ENCODE peak calls at places on chromosomes 6 and 20, in seven cellular contexts. One of them, this sample, is unnamed.

GRCh38 chr6:158758464-158758863 is 60.7 kb downstream of the EZR start:
- DNase-seq in Panc1: no peak
- DNase-seq in neural progenitor cell: peak
- DNase-seq in astrocyte of the spinal cord: no peak
- DNase-seq in upper lobe of right lung: no peak
- DNase-seq in left lung: no peak
- DNase-seq in SK-N-SH: peak
- DNase-seq in this sample: no peak

GRCh38 chr6:36979343-36979742 is 6.7 kb downstream of the MTCH1 start:
- DNase-seq in Panc1: no peak
- DNase-seq in neural progenitor cell: no peak
- DNase-seq in astrocyte of the spinal cord: peak
- DNase-seq in upper lobe of right lung: peak
- DNase-seq in left lung: no peak
- DNase-seq in SK-N-SH: peak
- DNase-seq in this sample: peak

GRCh38 chr20:57680934-57681914 is 28.6 kb downstream of the PMEPA1 start:
- DNase-seq in Panc1: no peak
- DNase-seq in neural progenitor cell: no peak
- DNase-seq in astrocyte of the spinal cord: no peak
- DNase-seq in upper lobe of right lung: no peak
- DNase-seq in left lung: no peak
- DNase-seq in SK-N-SH: no peak
- DNase-seq in this sample: no peak

GRCh38 chr6:74596586-74596985 is 609.3 kb downstream of the COL12A1 start:
- DNase-seq in Panc1: no peak
- DNase-seq in neural progenitor cell: no peak
- DNase-seq in astrocyte of the spinal cord: peak
- DNase-seq in upper lobe of right lung: no peak
- DNase-seq in left lung: no peak
- DNase-seq in SK-N-SH: no peak
- DNase-seq in this sample: no peak

GRCh38 chr6:142013286-142013685 is 119.4 kb upstream of the GJE1 start:
- DNase-seq in Panc1: no peak
- DNase-seq in neural progenitor cell: no peak
- DNase-seq in astrocyte of the spinal cord: peak
- DNase-seq in upper lobe of right lung: no peak
- DNase-seq in left lung: no peak
- DNase-seq in SK-N-SH: no peak
- DNase-seq in this sample: no peak

GRCh38 chr6:140485740-140486467 is 1111.5 kb upstream of the CITED2 start:
- DNase-seq in Panc1: peak
- DNase-seq in neural progenitor cell: no peak
- DNase-seq in astrocyte of the spinal cord: peak
- DNase-seq in upper lobe of right lung: peak
- DNase-seq in left lung: no peak
- DNase-seq in SK-N-SH: no peak
- DNase-seq in this sample: no peak

GRCh38 chr6:39049575-39050283 is 1.1 kb downstream of the GLP1R start:
- DNase-seq in Panc1: no peak
- DNase-seq in neural progenitor cell: peak
- DNase-seq in astrocyte of the spinal cord: no peak
- DNase-seq in upper lobe of right lung: peak
- DNase-seq in left lung: no peak
- DNase-seq in SK-N-SH: no peak
- DNase-seq in this sample: no peak

GRCh38 chr6:36962874-36963273 is 8.3 kb downstream of the PI16 start:
- DNase-seq in Panc1: no peak
- DNase-seq in neural progenitor cell: peak
- DNase-seq in astrocyte of the spinal cord: no peak
- DNase-seq in upper lobe of right lung: peak
- DNase-seq in left lung: peak
- DNase-seq in SK-N-SH: no peak
- DNase-seq in this sample: no peak

GRCh38 chr6:2596222-2596621 is 154.5 kb downstream of the MYLK4 start:
- DNase-seq in Panc1: no peak
- DNase-seq in neural progenitor cell: peak
- DNase-seq in astrocyte of the spinal cord: no peak
- DNase-seq in upper lobe of right lung: no peak
- DNase-seq in left lung: peak
- DNase-seq in SK-N-SH: peak
- DNase-seq in this sample: no peak

GRCh38 chr6:4289770-4290320 is 154.5 kb upstream of the ECI2 start:
- DNase-seq in Panc1: no peak
- DNase-seq in neural progenitor cell: no peak
- DNase-seq in astrocyte of the spinal cord: no peak
- DNase-seq in upper lobe of right lung: no peak
- DNase-seq in left lung: no peak
- DNase-seq in SK-N-SH: no peak
- DNase-seq in this sample: no peak

GRCh38 chr20:26208296-26209091 is 511.8 kb upstream of the ZNF337 start:
- DNase-seq in Panc1: no peak
- DNase-seq in neural progenitor cell: peak
- DNase-seq in astrocyte of the spinal cord: no peak
- DNase-seq in upper lobe of right lung: peak
- DNase-seq in left lung: peak
- DNase-seq in SK-N-SH: peak
- DNase-seq in this sample: no peak

GRCh38 chr20:53561505-53561904 is 32.1 kb downstream of the ZNF217 start:
- DNase-seq in Panc1: no peak
- DNase-seq in neural progenitor cell: no peak
- DNase-seq in astrocyte of the spinal cord: no peak
- DNase-seq in upper lobe of right lung: no peak
- DNase-seq in left lung: no peak
- DNase-seq in SK-N-SH: no peak
- DNase-seq in this sample: no peak

GRCh38 chr6:25181923-25182322 is 97.3 kb upstream of the CARMIL1 start:
- DNase-seq in Panc1: no peak
- DNase-seq in neural progenitor cell: no peak
- DNase-seq in astrocyte of the spinal cord: no peak
- DNase-seq in upper lobe of right lung: no peak
- DNase-seq in left lung: no peak
- DNase-seq in SK-N-SH: no peak
- DNase-seq in this sample: no peak

GRCh38 chr20:57323034-57323433 is 6.6 kb upstream of the SPO11 start:
- DNase-seq in Panc1: no peak
- DNase-seq in neural progenitor cell: peak
- DNase-seq in astrocyte of the spinal cord: no peak
- DNase-seq in upper lobe of right lung: no peak
- DNase-seq in left lung: no peak
- DNase-seq in SK-N-SH: no peak
- DNase-seq in this sample: no peak

GRCh38 chr6:52065621-52066020 is 21.8 kb downstream of the PKHD1 start:
- DNase-seq in Panc1: no peak
- DNase-seq in neural progenitor cell: no peak
- DNase-seq in astrocyte of the spinal cord: no peak
- DNase-seq in upper lobe of right lung: no peak
- DNase-seq in left lung: no peak
- DNase-seq in SK-N-SH: no peak
- DNase-seq in this sample: no peak

GRCh38 chr6:38184041-38184779 is 364.7 kb downstream of the ZFAND3 start:
- DNase-seq in Panc1: no peak
- DNase-seq in neural progenitor cell: no peak
- DNase-seq in astrocyte of the spinal cord: no peak
- DNase-seq in upper lobe of right lung: no peak
- DNase-seq in left lung: no peak
- DNase-seq in SK-N-SH: no peak
- DNase-seq in this sample: peak

GRCh38 chr6:19705606-19706005 is 131.6 kb upstream of the ID4 start:
- DNase-seq in Panc1: no peak
- DNase-seq in neural progenitor cell: no peak
- DNase-seq in astrocyte of the spinal cord: peak
- DNase-seq in upper lobe of right lung: no peak
- DNase-seq in left lung: no peak
- DNase-seq in SK-N-SH: no peak
- DNase-seq in this sample: no peak

GRCh38 chr20:10115021-10115420 is 80.2 kb downstream of the ANKEF1 start:
- DNase-seq in Panc1: no peak
- DNase-seq in neural progenitor cell: no peak
- DNase-seq in astrocyte of the spinal cord: peak
- DNase-seq in upper lobe of right lung: no peak
- DNase-seq in left lung: no peak
- DNase-seq in SK-N-SH: no peak
- DNase-seq in this sample: no peak

GRCh38 chr6:145633981-145634627 is 101.2 kb downstream of the EPM2A start:
- DNase-seq in Panc1: peak
- DNase-seq in neural progenitor cell: peak
- DNase-seq in astrocyte of the spinal cord: peak
- DNase-seq in upper lobe of right lung: peak
- DNase-seq in left lung: peak
- DNase-seq in SK-N-SH: peak
- DNase-seq in this sample: peak

GRCh38 chr20:62737971-62738881 is 29.6 kb downstream of the NTSR1 start:
- DNase-seq in Panc1: no peak
- DNase-seq in neural progenitor cell: peak
- DNase-seq in astrocyte of the spinal cord: no peak
- DNase-seq in upper lobe of right lung: peak
- DNase-seq in left lung: peak
- DNase-seq in SK-N-SH: no peak
- DNase-seq in this sample: no peak

GRCh38 chr6:4698901-4699659 is 77.1 kb upstream of the CDYL start:
- DNase-seq in Panc1: no peak
- DNase-seq in neural progenitor cell: no peak
- DNase-seq in astrocyte of the spinal cord: peak
- DNase-seq in upper lobe of right lung: no peak
- DNase-seq in left lung: no peak
- DNase-seq in SK-N-SH: no peak
- DNase-seq in this sample: no peak

GRCh38 chr6:116003668-116004067 is 57.0 kb downstream of the FRK start:
- DNase-seq in Panc1: no peak
- DNase-seq in neural progenitor cell: no peak
- DNase-seq in astrocyte of the spinal cord: no peak
- DNase-seq in upper lobe of right lung: no peak
- DNase-seq in left lung: no peak
- DNase-seq in SK-N-SH: no peak
- DNase-seq in this sample: no peak
- H3K4me3 ChIP-seq in Panc1: no peak
- H3K4me3 ChIP-seq in neural progenitor cell: no peak
- H3K4me3 ChIP-seq in astrocyte of the spinal cord: no peak
- H3K4me3 ChIP-seq in upper lobe of right lung: no peak
- H3K4me3 ChIP-seq in left lung: no peak
- H3K4me3 ChIP-seq in SK-N-SH: no peak
- H3K4me3 ChIP-seq in this sample: no peak

GRCh38 chr20:41408986-41409385 is 42.4 kb upstream of the EMILIN3 start:
- DNase-seq in Panc1: no peak
- DNase-seq in neural progenitor cell: no peak
- DNase-seq in astrocyte of the spinal cord: no peak
- DNase-seq in upper lobe of right lung: no peak
- DNase-seq in left lung: no peak
- DNase-seq in SK-N-SH: peak
- DNase-seq in this sample: no peak
- TF ChIP-seq CTCF in Panc1: no peak
- TF ChIP-seq CTCF in neural progenitor cell: no peak
- TF ChIP-seq CTCF in astrocyte of the spinal cord: no peak
- TF ChIP-seq CTCF in upper lobe of right lung: no peak
- TF ChIP-seq CTCF in left lung: no peak
- TF ChIP-seq CTCF in SK-N-SH: no peak
- TF ChIP-seq CTCF in this sample: no peak

DNA sequence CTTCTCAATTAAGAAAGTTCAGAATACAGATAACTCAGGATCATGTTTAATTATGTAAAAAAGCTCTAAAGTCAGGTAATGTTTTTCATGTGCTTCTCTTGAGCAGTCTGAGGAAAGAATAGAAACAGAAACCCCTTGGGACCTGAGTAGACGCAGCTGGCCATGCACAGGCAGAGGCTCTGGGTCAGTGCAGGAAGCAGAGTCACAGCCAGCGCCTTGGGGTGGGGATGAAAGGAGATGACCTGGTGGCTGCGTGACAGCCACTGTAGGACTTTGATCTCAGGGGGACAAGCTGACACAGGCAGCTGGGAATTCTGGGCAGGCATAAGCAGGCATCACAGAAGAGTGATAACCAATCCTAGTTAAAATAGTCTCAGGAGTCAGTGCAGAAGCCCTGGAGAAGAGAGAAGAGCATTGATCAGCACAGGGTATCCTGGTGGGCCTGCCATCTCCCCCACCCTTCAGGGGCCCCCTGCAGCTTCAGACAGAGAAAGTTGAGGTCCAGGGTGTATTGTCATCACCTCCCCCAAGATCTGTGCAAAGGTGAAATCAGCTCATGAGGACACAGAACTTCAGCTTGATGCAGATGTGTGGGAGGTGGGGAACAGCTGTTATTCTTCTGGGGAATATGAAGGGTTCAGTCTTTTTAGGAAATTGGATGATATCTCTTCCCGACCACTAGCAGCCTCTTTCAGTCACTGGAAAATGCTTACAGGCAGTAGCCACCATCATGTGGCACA is 6.4 kb downstream of the HLA-DQB1 start:
- DNase-seq in Panc1: no peak
- DNase-seq in neural progenitor cell: no peak
- DNase-seq in astrocyte of the spinal cord: no peak
- DNase-seq in upper lobe of right lung: no peak
- DNase-seq in left lung: no peak
- DNase-seq in SK-N-SH: no peak
- DNase-seq in this sample: no peak
- H3K4me3 ChIP-seq in Panc1: no peak
- H3K4me3 ChIP-seq in neural progenitor cell: no peak
- H3K4me3 ChIP-seq in astrocyte of the spinal cord: no peak
- H3K4me3 ChIP-seq in upper lobe of right lung: no peak
- H3K4me3 ChIP-seq in left lung: no peak
- H3K4me3 ChIP-seq in SK-N-SH: no peak
- H3K4me3 ChIP-seq in this sample: no peak

GRCh38 chr6:41155132-41155805 is 1.1 kb upstream of the TREML1 start:
- DNase-seq in Panc1: no peak
- DNase-seq in neural progenitor cell: no peak
- DNase-seq in astrocyte of the spinal cord: no peak
- DNase-seq in upper lobe of right lung: no peak
- DNase-seq in left lung: no peak
- DNase-seq in SK-N-SH: no peak
- DNase-seq in this sample: no peak

GRCh38 chr6:41147917-41148316 is 6.2 kb downstream of the TREML1 start:
- DNase-seq in Panc1: no peak
- DNase-seq in neural progenitor cell: no peak
- DNase-seq in astrocyte of the spinal cord: no peak
- DNase-seq in upper lobe of right lung: no peak
- DNase-seq in left lung: no peak
- DNase-seq in SK-N-SH: no peak
- DNase-seq in this sample: no peak

GRCh38 chr6:41153992-41154625 is at the start of gene TREML1:
- DNase-seq in Panc1: no peak
- DNase-seq in neural progenitor cell: no peak
- DNase-seq in astrocyte of the spinal cord: no peak
- DNase-seq in upper lobe of right lung: no peak
- DNase-seq in left lung: no peak
- DNase-seq in SK-N-SH: no peak
- DNase-seq in this sample: no peak

GRCh38 chr6:41153451-41153850 is 696 bp downstream of the TREML1 start:
- DNase-seq in Panc1: no peak
- DNase-seq in neural progenitor cell: no peak
- DNase-seq in astrocyte of the spinal cord: no peak
- DNase-seq in upper lobe of right lung: no peak
- DNase-seq in left lung: no peak
- DNase-seq in SK-N-SH: no peak
- DNase-seq in this sample: no peak

DNA sequence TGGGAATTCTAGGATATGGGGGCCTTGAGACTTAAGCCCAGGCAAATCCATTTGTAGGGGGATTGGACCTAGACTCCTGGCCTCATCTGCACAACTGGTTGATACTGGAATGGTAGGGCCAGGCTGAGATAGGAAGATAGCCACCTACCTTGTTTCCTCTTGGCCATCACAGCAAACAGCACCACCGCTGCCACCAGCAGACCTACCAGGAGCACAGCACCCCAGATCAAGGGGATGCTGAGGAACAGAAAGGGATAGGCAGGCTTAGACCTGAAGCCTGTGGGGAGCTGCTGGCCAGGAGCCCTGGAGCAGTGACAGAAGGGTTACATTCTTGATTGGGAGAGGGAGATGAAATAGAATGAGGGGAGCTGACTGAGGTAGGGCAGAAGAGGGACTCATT is 3.5 kb downstream of the TREML1 start:
- DNase-seq in Panc1: no peak
- DNase-seq in neural progenitor cell: no peak
- DNase-seq in astrocyte of the spinal cord: no peak
- DNase-seq in upper lobe of right lung: no peak
- DNase-seq in left lung: no peak
- DNase-seq in SK-N-SH: no peak
- DNase-seq in this sample: no peak
- TF ChIP-seq CTCF in Panc1: no peak
- TF ChIP-seq CTCF in neural progenitor cell: no peak
- TF ChIP-seq CTCF in astrocyte of the spinal cord: no peak
- TF ChIP-seq CTCF in upper lobe of right lung: no peak
- TF ChIP-seq CTCF in left lung: no peak
- TF ChIP-seq CTCF in SK-N-SH: no peak
- TF ChIP-seq CTCF in this sample: no peak

This sample was measured in right lobe of liver.